ENCODE peak calls at places on chromosomes 11 and 22, in five cellular contexts. E, F, Y, Q and I are unnamed samples.

GRCh38 chr11:57903441-57904123 is 120.1 kb upstream of the OR9Q1 start:
- DNase-seq in Q (no peak), F (no peak), Y (no peak), E (no peak), I (peak)

GRCh38 chr11:114125531-114125930 is 66.0 kb downstream of the ZBTB16 start:
- DNase-seq in Y (no peak), F (no peak), Q (no peak), E (no peak), I (no peak)

GRCh38 chr11:6498544-6498943 is 1.5 kb downstream of the DNHD1 start:
- DNase-seq in Y (no peak), E (no peak), Q (no peak), F (no peak), I (no peak)

GRCh38 chr22:20807315-20807752 is 33.4 kb downstream of the SERPIND1 start:
- DNase-seq in E (no peak), Y (no peak), Q (peak), F (no peak), I (peak)

GRCh38 chr11:43738600-43739409 is 58.3 kb downstream of the HSD17B12 start:
- DNase-seq in E (no peak), F (no peak), Q (peak), Y (no peak), I (peak)

GRCh38 chr22:22720201-22720723 is 75.8 kb downstream of the GGTLC2 start:
- DNase-seq in F (peak), Q (peak), Y (peak), E (peak), I (peak)

GRCh38 chr22:26835929-26836528 is 178.6 kb downstream of the MIAT start:
- DNase-seq in Y (peak), Q (peak), E (peak), F (peak), I (peak)

GRCh38 chr11:128365044-128365443 is 222.3 kb downstream of the ETS1 start:
- DNase-seq in Y (no peak), E (peak), F (no peak), Q (peak), I (peak)

GRCh38 chr11:27722945-27723344 is 22.7 kb upstream of the BDNF start:
- DNase-seq in Y (peak), Q (peak), E (no peak), F (peak), I (no peak)

GRCh38 chr11:91587131-91587530 is 637.5 kb upstream of the FAT3 start:
- DNase-seq in Q (no peak), F (no peak), E (no peak), Y (no peak), I (no peak)

GRCh38 chr11:82796970-82797594 is 63.4 kb upstream of the FAM181B start:
- DNase-seq in F (no peak), Q (no peak), Y (no peak), E (peak), I (no peak)

GRCh38 chr11:133504906-133505305 is 27.4 kb downstream of the OPCML start:
- DNase-seq in Q (no peak), Y (no peak), E (no peak), F (peak), I (no peak)

GRCh38 chr11:109961261-109961660 is 131.9 kb upstream of the ZC3H12C start:
- DNase-seq in E (no peak), F (no peak), Y (no peak), Q (no peak), I (no peak)

GRCh38 chr11:30585892-30586250 is 282 bp downstream of the MPPED2 start:
- DNase-seq in F (peak), E (no peak), Y (no peak), Q (no peak), I (no peak)

GRCh38 chr22:27748355-27749168 is 53.0 kb downstream of the MN1 start:
- DNase-seq in Y (peak), Q (peak), F (peak), E (peak), I (peak)

GRCh38 chr11:75428301-75428724 is 4.7 kb downstream of the KLHL35 start:
- DNase-seq in Q (no peak), F (peak), E (no peak), Y (no peak), I (peak)

GRCh38 chr11:36300651-36301050 is 4.6 kb downstream of the PRR5L start:
- DNase-seq in Y (no peak), F (no peak), E (no peak), Q (no peak), I (no peak)

GRCh38 chr11:129724866-129725265 is 90.8 kb upstream of the TMEM45B start:
- DNase-seq in Y (no peak), Q (no peak), F (no peak), E (no peak), I (no peak)

GRCh38 chr11:2743427-2744110 is 43.8 kb upstream of the KCNQ1OT1 start:
- DNase-seq in Q (no peak), Y (no peak), F (no peak), E (no peak), I (peak)

GRCh38 chr22:46686221-46686872 is 51.7 kb downstream of the CERK start:
- DNase-seq in E (no peak), Y (no peak), F (no peak), Q (no peak), I (no peak)

GRCh38 chr11:61350803-61351202 is 10.9 kb downstream of the CYB561A3 start:
- DNase-seq in Y (no peak), E (no peak), F (no peak), Q (no peak), I (no peak)

GRCh38 chr11:62402226-62402625 is 16.6 kb upstream of the SCGB1A1 start:
- DNase-seq in F (no peak), Y (no peak), Q (no peak), E (no peak), I (no peak)

GRCh38 chr22:35728639-35729308 is 11.1 kb downstream of the APOL5 start:
- DNase-seq in E (no peak), Y (no peak), F (no peak), Q (no peak), I (no peak)

GRCh38 chr11:17986007-17986710 is 26.7 kb downstream of the SERGEF start:
- DNase-seq in F (no peak), E (no peak), Y (no peak), Q (no peak), I (no peak)

GRCh38 chr22:31221084-31221483 is 9.0 kb downstream of the LIMK2 start:
- DNase-seq in Y (no peak), E (no peak), Q (no peak), F (no peak), I (no peak)

GRCh38 chr22:27650572-27650971 is 151.0 kb downstream of the MN1 start:
- DNase-seq in Y (no peak), E (no peak), F (no peak), Q (no peak), I (no peak)

GRCh38 chr22:22959147-22959827 is 71.7 kb downstream of the IGLL5 start:
- DNase-seq in Y (peak), E (peak), F (peak), Q (peak), I (peak)

GRCh38 chr11:116990061-116990473 is 108.2 kb downstream of the SIK3 start:
- DNase-seq in Q (peak), F (no peak), Y (no peak), E (no peak), I (no peak)

GRCh38 chr11:101909087-101909486 is 5.7 kb upstream of the CEP126 start:
- DNase-seq in F (no peak), Q (no peak), Y (no peak), E (no peak), I (peak)

GRCh38 chr22:28857288-28857687 is 26.1 kb upstream of the ZNRF3 start:
- DNase-seq in E (no peak), Q (no peak), Y (no peak), F (no peak), I (no peak)

DNA sequence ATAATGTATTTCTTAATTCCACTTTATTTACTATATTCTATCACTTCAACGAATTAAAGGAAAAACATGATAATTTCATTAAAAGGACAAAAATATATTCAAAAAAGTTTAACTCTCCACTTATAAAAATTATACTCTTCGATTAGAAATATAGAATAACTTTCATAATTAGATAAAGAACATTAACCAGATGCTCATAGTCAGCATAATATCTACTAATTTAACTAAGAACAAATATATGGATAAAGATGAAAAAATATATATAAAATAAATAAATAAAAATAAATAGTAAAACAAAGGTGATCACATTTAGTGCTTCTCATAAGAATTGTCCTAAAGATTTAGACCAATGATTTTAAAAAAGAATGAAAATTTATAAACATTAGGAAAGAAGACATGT is 1065.2 kb upstream of the CNTN5 start:
- DNase-seq in E (no peak), Y (no peak), F (no peak), Q (no peak), I (no peak)
- H2BK12ac ChIP-seq in E (no peak), Y (no peak), F (no peak), Q (no peak), I (no peak)

GRCh38 chr22:44661659-44662569 is 40.1 kb upstream of the PRR5 start:
- DNase-seq in E (no peak), Y (no peak), F (no peak), Q (no peak), I (no peak)

GRCh38 chr22:44665115-44665514 is 36.9 kb upstream of the PRR5 start:
- DNase-seq in E (no peak), Q (peak), F (no peak), Y (no peak), I (no peak)

GRCh38 chr22:44666207-44666585 is 35.8 kb upstream of the PRR5 start:
- DNase-seq in Y (no peak), Q (no peak), E (no peak), F (no peak), I (no peak)

GRCh38 chr22:44663256-44663999 is 38.6 kb upstream of the PRR5 start:
- DNase-seq in E (no peak), Q (no peak), F (no peak), Y (no peak), I (no peak)

DNA sequence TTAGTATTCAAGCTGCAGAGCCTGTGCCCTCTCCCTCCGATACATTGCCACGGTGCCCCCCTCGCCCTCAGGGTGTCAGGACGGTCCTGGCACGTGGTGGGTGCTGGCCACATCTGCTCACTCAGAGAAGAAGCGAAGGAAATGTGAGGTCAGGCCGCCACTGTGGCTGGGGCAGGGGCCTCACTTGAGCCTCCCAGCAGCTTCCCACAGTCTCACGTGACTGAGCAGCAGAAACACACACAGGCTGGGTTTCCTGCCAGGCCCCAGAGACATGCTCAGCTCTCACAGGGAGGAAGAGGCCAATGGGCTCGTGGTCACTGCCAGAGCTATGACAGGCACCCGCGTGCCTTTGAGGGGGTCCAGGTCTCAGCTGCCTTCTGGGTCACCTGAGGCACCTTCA is 37.9 kb upstream of the PRR5 start:
- DNase-seq in E (no peak), F (no peak), Y (no peak), Q (peak), I (no peak)
- H3K23ac ChIP-seq in E (no peak), F (no peak), Y (no peak), Q (no peak), I (no peak)

GRCh38 chr11:64647019-64647805 is 56.2 kb downstream of the SLC22A12 start:
- DNase-seq in F (no peak), Q (no peak), E (no peak), Y (no peak), I (no peak)
- H3K27ac ChIP-seq in F (no peak), Q (no peak), E (no peak), Y (no peak), I (no peak)

GRCh38 chr22:40922484-40923303 is 28.5 kb upstream of the RBX1 start:
- DNase-seq in F (no peak), Q (peak), Y (no peak), E (peak), I (no peak)

GRCh38 chr22:40920526-40920925 is 30.7 kb upstream of the RBX1 start:
- DNase-seq in E (no peak), Q (peak), Y (no peak), F (no peak), I (peak)

GRCh38 chr22:40919446-40919845 is 31.7 kb upstream of the RBX1 start:
- DNase-seq in E (no peak), Q (no peak), F (no peak), Y (no peak), I (peak)
- H2BK12ac ChIP-seq in E (no peak), Q (no peak), F (no peak), Y (no peak), I (no peak)

GRCh38 chr11:87298155-87298554 is 260.4 kb downstream of the TMEM135 start:
- DNase-seq in Y (no peak), F (no peak), E (no peak), Q (no peak), I (no peak)

GRCh38 chr11:87295237-87295636 is 257.5 kb downstream of the TMEM135 start:
- DNase-seq in Y (no peak), F (no peak), Q (no peak), E (no peak), I (no peak)

GRCh38 chr11:87292598-87292997 is 254.9 kb downstream of the TMEM135 start:
- DNase-seq in Q (no peak), Y (no peak), E (no peak), F (no peak), I (no peak)

GRCh38 chr11:87299041-87299481 is 261.3 kb downstream of the TMEM135 start:
- DNase-seq in F (no peak), Y (no peak), Q (peak), E (no peak), I (no peak)

DNA sequence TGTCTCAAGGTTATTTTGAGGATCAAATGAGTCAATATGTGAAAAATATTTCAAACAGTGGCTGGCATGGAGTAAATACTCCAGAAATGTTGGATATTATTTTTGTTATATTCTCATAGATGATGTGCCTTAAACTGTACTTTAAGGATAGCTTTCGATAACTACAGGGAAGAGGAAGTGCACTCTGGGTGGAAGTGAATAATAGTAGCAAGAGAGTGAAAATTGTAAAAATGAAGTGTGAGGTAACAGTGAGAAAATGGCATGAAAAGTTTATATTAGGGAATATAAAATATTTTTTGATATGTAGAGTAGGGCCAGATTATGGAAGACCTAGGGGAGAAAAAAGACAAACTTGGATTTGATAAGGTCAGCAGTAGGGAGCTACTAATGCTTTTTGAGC is 258.9 kb downstream of the TMEM135 start:
- DNase-seq in Q (no peak), E (no peak), Y (no peak), F (no peak), I (no peak)
- H3K23ac ChIP-seq in Q (no peak), E (no peak), Y (no peak), F (no peak), I (no peak)

GRCh38 chr22:45638834-45639746 is 32.5 kb upstream of the ATXN10 start:
- DNase-seq in Q (peak), F (no peak), Y (no peak), E (no peak), I (no peak)
- H3K27ac ChIP-seq in Q (no peak), F (no peak), Y (no peak), E (no peak), I (peak)

DNA sequence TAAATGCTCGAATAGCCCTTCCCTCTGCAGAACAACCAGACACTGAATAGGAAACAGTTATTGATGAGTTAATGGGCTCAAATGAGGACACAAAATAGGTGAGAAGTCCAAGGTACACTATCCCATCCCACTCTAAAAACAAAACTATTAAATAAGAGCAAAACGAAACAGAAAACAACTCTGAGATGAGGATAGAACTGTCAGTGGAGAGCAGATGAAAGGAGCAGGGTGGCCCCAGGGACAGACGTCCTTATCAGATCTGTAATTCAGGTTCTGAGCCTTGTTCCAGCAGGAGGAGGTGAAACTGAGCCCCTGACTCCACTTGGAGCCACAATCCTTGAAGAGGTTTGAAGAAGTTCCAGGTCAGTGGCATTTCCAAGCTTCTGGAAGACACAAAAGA is 8.5 kb upstream of the SNX19 start:
- DNase-seq in Q (no peak), E (no peak), F (no peak), Y (no peak), I (no peak)
- H2BK12ac ChIP-seq in Q (no peak), E (no peak), F (no peak), Y (no peak), I (no peak)

GRCh38 chr22:37430941-37431340 is 3.7 kb upstream of the ELFN2 start:
- DNase-seq in E (no peak), F (no peak), Q (no peak), Y (no peak), I (no peak)
- H3K23ac ChIP-seq in E (no peak), F (no peak), Q (no peak), Y (no peak), I (no peak)

GRCh38 chr11:46529086-46529905 is 64.5 kb downstream of the AMBRA1 start:
- DNase-seq in E (peak), F (peak), Q (peak), Y (peak), I (peak)

GRCh38 chr11:46528445-46529085 is 65.3 kb downstream of the AMBRA1 start:
- DNase-seq in E (no peak), Q (no peak), F (no peak), Y (no peak), I (no peak)

GRCh38 chr11:46527586-46527985 is 66.2 kb downstream of the AMBRA1 start:
- DNase-seq in Q (peak), E (no peak), F (no peak), Y (no peak), I (no peak)

GRCh38 chr11:46524201-46524600 is 69.6 kb downstream of the AMBRA1 start:
- DNase-seq in Y (no peak), F (no peak), Q (no peak), E (no peak), I (no peak)

DNA sequence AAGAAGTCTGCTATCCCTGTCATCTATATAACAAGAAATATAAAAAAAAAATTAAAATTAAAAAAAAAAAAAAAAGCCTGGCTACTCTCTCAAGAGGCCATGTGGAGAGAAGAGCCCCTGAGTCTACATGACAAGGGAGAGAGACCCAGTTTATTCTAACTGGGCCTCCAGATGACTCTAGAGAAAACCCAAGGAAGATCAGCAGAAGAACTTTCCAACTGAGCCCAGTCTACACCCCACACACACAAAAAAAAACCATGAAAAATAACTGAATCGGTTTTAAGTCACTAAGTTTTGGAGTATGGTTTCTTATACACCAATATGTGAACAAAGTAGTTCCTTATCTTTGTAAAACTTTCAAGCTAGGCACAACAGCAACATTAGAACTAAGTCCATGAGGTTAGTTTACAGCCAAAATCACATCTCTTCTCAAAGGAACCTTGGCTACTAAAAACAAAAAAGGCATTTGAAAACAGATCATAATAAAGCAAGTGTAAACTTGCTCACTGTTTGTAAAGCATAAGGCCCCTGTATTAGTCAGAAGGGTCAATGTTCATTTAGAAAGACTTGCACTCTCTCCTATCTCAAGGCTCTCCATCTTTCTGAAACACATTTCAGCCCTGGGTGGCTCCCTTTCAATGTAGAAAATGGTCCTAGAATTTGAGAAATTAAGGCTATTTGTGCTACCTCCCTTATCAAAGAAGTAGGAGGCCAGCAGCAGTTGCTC is 67.2 kb downstream of the AMBRA1 start:
- DNase-seq in Y (no peak), F (no peak), Q (no peak), E (no peak), I (no peak)
- H3K27ac ChIP-seq in Y (no peak), F (no peak), Q (no peak), E (no peak), I (no peak)